ENCODE peak calls at places on chromosomes 4 and X, in nine cellular contexts. H is MM.1S; T is CD4-positive, CD25-positive, alpha-beta regulatory T cell; X is pancreas; S is GM12878; J is GM23248; G is A549; F is aorta; C is lower lobe of right lung. I is an unnamed sample.

GRCh38 chr4:81030617-81031388 is at the start of gene BMP3:
- DNase-seq in T (no peak), S (no peak), J (peak; percentile 52), X (peak; percentile 68), H (no peak), C (peak; percentile 75), G (peak; percentile 1), F (no peak), I (no peak)

GRCh38 chr4:61489927-61490326 is 289.8 kb downstream of the ADGRL3 start:
- DNase-seq in S (no peak), J (no peak), F (no peak), H (no peak), C (no peak), G (no peak), T (no peak), X (no peak), I (no peak)

GRCh38 chr4:87758278-87758677 is 41.1 kb upstream of the IBSP start:
- DNase-seq in F (no peak), H (no peak), X (no peak), J (peak; percentile 13), G (no peak), S (no peak), C (no peak), T (no peak), I (no peak)

GRCh38 chrX:122586831-122587230 is 597.2 kb upstream of the GRIA3 start:
- DNase-seq in C (no peak), G (no peak), F (no peak), T (no peak), S (no peak), H (no peak), X (no peak), J (peak; percentile 41), I (no peak)

GRCh38 chrX:129833153-129834004 is 10.3 kb downstream of the ZDHHC9 start:
- DNase-seq in F (no peak), J (peak; percentile 67), X (no peak), S (no peak), G (no peak), H (no peak), T (no peak), C (no peak), I (peak; percentile 23)

GRCh38 chrX:107715331-107716044 is 60.1 kb downstream of the TSC22D3 start:
- DNase-seq in X (no peak), H (no peak), C (peak; percentile 51), G (no peak), T (no peak), S (no peak), F (peak; percentile 55), J (peak; percentile 61), I (no peak)

GRCh38 chr4:128353791-128354190 is 66.2 kb upstream of the PGRMC2 start:
- DNase-seq in F (no peak), G (no peak), J (peak; percentile 51), S (no peak), H (no peak), T (no peak), C (no peak), X (no peak), I (no peak)

GRCh38 chr4:2812985-2813384 is 20.1 kb downstream of the SH3BP2 start:
- DNase-seq in J (peak; percentile 36), H (no peak), X (no peak), T (no peak), S (no peak), C (no peak), G (no peak), F (no peak), I (no peak)

GRCh38 chr4:181140037-181140603 is 1103.1 kb upstream of the TENM3 start:
- DNase-seq in J (no peak), C (no peak), F (no peak), T (no peak), S (no peak), H (no peak), G (no peak), X (no peak), I (no peak)

GRCh38 chr4:12576409-12576808 is 907.7 kb downstream of the RAB28 start:
- DNase-seq in F (no peak), H (no peak), G (no peak), T (no peak), J (no peak), S (no peak), C (no peak), X (no peak), I (no peak)

GRCh38 chr4:108683479-108683878 is 33.1 kb downstream of the OSTC start:
- DNase-seq in G (peak; percentile 27), J (peak; percentile 65), C (no peak), T (no peak), F (no peak), S (no peak), X (no peak), H (peak; percentile 53), I (no peak)

GRCh38 chr4:119501740-119502139 is 126.9 kb downstream of the PDE5A start:
- DNase-seq in C (no peak), J (no peak), S (no peak), G (no peak), H (no peak), F (no peak), X (no peak), T (no peak), I (no peak)

DNA sequence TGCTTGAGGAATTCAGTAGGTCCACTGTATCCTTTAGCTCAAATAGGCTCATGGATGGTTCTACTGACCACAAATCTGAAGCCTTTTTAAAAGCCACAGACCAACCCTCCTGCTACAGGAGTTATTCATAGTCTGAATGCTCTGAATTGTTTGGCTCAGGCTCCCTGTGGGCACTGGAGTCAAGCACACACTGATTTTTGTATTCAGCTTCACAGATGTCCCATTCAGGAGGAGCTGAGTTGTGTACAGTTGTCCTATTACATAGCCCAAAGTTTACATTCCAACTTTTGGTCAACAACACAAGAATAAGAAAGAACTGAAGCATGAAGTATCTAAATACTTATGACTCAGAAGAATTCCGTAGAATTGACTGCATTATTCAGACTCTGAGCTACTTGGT is 243.9 kb downstream of the UNC5C start:
- DNase-seq in J (no peak), C (no peak), X (no peak), G (peak; percentile 84), T (no peak), S (no peak), F (no peak), H (no peak), I (no peak)
- H3K27ac ChIP-seq in J (no peak overlapping the region), C (no peak overlapping the region), X (no peak overlapping the region), G (peak overlapping the region; percentile 63), T (no peak overlapping the region), S (no peak overlapping the region), F (no peak overlapping the region), H (no peak overlapping the region), I (peak overlapping the region; percentile 61)

GRCh38 chr4:38149472-38149871 is 189.3 kb downstream of the PTTG2 start:
- DNase-seq in C (no peak), J (no peak), H (no peak), X (no peak), F (no peak), G (no peak), S (no peak), T (no peak), I (no peak)
- H3K27ac ChIP-seq in C (no peak overlapping the region), J (peak overlapping the region; percentile 81), H (no peak overlapping the region), X (no peak overlapping the region), F (no peak overlapping the region), G (no peak overlapping the region), S (no peak overlapping the region), T (no peak overlapping the region), I (no peak overlapping the region)

DNA sequence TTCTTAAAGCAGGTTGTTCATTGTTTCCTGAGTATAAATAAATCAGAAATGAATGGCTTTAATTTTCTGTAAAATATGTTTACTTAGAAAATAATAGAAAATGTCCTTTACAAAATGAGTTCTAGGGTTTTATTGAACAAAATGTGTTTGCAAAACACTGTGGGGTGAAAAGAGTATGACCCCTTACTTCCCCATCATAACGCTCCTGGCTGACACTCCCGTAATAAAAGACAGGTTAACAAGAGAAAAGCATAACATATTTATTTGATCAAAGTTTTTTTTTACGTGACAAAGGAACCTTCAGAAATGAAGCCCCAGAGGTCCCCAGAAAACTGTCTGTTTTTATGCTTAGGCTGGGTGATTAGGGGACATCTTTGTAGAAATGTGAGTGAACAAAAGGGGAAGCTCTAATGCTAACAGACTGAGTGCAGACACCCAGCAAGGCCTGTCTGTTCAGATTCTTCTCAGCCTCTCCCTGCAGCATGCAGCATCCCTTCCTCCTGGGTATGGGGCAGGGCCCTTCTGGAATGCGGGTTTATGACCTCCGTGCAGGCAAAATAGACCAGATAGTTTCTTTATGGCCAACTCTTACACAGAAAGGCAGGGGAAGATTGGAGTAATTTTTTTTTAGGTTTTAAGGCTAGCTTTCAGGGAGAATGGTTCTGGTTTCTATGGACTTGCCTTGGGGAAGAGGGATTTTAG is 26.1 kb downstream of the ZFP42 start:
- DNase-seq in F (no peak), J (no peak), X (no peak), G (peak; percentile 29), H (no peak), C (no peak), T (no peak), S (no peak), I (no peak)
- H3K27ac ChIP-seq in F (no peak overlapping the region), J (no peak overlapping the region), X (no peak overlapping the region), G (peak overlapping the region; percentile 16), H (no peak overlapping the region), C (no peak overlapping the region), T (no peak overlapping the region), S (no peak overlapping the region), I (no peak overlapping the region)

DNA sequence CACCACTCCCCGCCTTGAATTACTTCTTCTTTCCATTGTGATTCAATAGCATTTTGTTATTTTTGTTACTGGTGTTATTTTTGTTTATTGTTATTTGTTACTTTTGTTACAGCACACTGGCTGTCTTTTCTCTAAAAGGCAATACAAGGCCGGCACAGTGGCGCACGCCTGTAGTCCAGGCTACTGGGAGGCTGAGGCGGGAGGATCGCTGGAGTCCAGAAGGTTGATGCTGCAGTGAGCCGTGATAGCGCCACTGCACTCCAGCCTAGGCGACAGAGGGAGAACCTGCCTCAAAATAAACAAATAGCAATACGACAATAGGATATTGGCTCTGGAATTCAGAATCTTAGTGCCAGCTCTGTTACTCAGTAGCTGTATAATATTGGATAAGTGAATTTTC is 1.0 kb upstream of the MED12 start:
- DNase-seq in J (no peak), H (no peak), T (no peak), X (no peak), F (no peak), S (no peak), C (no peak), G (no peak), I (no peak)
- H3K27ac ChIP-seq in J (no peak overlapping the region), H (no peak overlapping the region), T (peak overlapping the region; percentile 84), X (no peak overlapping the region), F (no peak overlapping the region), S (peak overlapping the region; percentile 81), C (no peak overlapping the region), G (no peak overlapping the region), I (no peak overlapping the region)

GRCh38 chr4:89300490-89300889 is 7.1 kb downstream of the GPRIN3 start:
- DNase-seq in H (peak; percentile 52), J (no peak), X (no peak), F (no peak), T (no peak), S (no peak), G (no peak), C (no peak), I (no peak)

GRCh38 chr4:89300060-89300459 is 7.5 kb downstream of the GPRIN3 start:
- DNase-seq in S (no peak), G (no peak), C (no peak), X (no peak), J (no peak), H (peak; percentile 50), T (no peak), F (no peak), I (no peak)

GRCh38 chr4:89298160-89298559 is 9.4 kb downstream of the GPRIN3 start:
- DNase-seq in G (no peak), F (no peak), H (peak; percentile 88), T (peak; percentile 39), J (no peak), S (no peak), X (no peak), C (no peak), I (no peak)

GRCh38 chr4:89298788-89299152 is 8.8 kb downstream of the GPRIN3 start:
- DNase-seq in H (peak; percentile 77), F (no peak), J (peak; percentile 66), X (no peak), T (no peak), C (no peak), S (no peak), G (no peak), I (no peak)

GRCh38 chr4:89299153-89299789 is 8.3 kb downstream of the GPRIN3 start:
- DNase-seq in T (no peak), H (peak; percentile 80), S (no peak), G (peak; percentile 64), J (no peak), C (no peak), X (no peak), F (no peak), I (no peak)
- H3K27ac ChIP-seq in T (peak overlapping the region; percentile 94), H (peak overlapping the region; percentile 100), S (no peak overlapping the region), G (peak overlapping the region; percentile 85), J (no peak overlapping the region), C (peak overlapping the region; percentile 61), X (peak overlapping the region; percentile 90), F (no peak overlapping the region), I (no peak overlapping the region)

I was measured in substantia nigra.